ENCODE peak calls at places on chromosomes 7 and 10, in ten cellular contexts. S is CD8-positive, alpha-beta memory T cell; A is lower lobe of right lung; V is HL-60; N is BE2C; J is endodermal cell; R is neural progenitor cell; W is hepatocyte; I is right lobe of liver; L is neuronal stem cell. D is an unnamed sample. For H3K27me3, the result is how much of the 10 kb centered on the place peaks cover.

GRCh38 chr7:17009007-17009719 is 127.4 kb upstream of the AGR3 start:
- DNase-seq in S (no peak), A (no peak), V (no peak), N (no peak), J (no peak), R (no peak), W (peak), I (no peak), L (no peak), D (no peak)

GRCh38 chr7:96497567-96497966 is 175.7 kb upstream of the SLC25A13 start:
- DNase-seq in S (no peak), A (no peak), V (no peak), N (no peak), J (no peak), R (no peak), W (no peak), I (no peak), L (no peak), D (no peak)

GRCh38 chr10:47299989-47300931 is at the start of gene GDF10:
- DNase-seq in S (no peak), A (no peak), V (no peak), N (no peak), J (peak), R (peak), W (peak), I (peak), L (peak), D (peak)

GRCh38 chr10:6091630-6092029 is 2.8 kb downstream of the RBM17 start:
- DNase-seq in S (no peak), A (no peak), V (no peak), N (no peak), J (no peak), R (peak), W (no peak), I (no peak), L (no peak), D (no peak)

GRCh38 chr10:31124852-31125251 is 93.2 kb upstream of the ZNF438 start:
- DNase-seq in S (no peak), A (no peak), V (no peak), N (no peak), J (no peak), R (no peak), W (no peak), I (no peak), L (no peak), D (no peak)

GRCh38 chr7:73879977-73880681 is 19.2 kb downstream of the TMEM270 start:
- DNase-seq in S (no peak), A (no peak), V (no peak), N (no peak), J (no peak), R (no peak), W (no peak), I (peak), L (no peak), D (no peak)

GRCh38 chr10:28869606-28870201 is 192.4 kb downstream of the BAMBI start:
- DNase-seq in S (no peak), A (no peak), V (no peak), N (no peak), J (no peak), R (no peak), W (no peak), I (no peak), L (no peak), D (no peak)

GRCh38 chr10:25094590-25094989 is 78.2 kb downstream of the THNSL1 start:
- DNase-seq in S (no peak), A (no peak), V (no peak), N (no peak), J (no peak), R (no peak), W (no peak), I (no peak), L (no peak), D (no peak)

GRCh38 chr10:95268438-95268837 is 22.4 kb downstream of the PDLIM1 start:
- DNase-seq in S (no peak), A (no peak), V (no peak), N (no peak), J (peak), R (peak), W (peak), I (no peak), L (no peak), D (no peak)

GRCh38 chr7:65931685-65932084 is 50.3 kb downstream of the GUSB start:
- DNase-seq in S (no peak), A (no peak), V (no peak), N (no peak), J (no peak), R (no peak), W (no peak), I (no peak), L (no peak), D (no peak)

GRCh38 chr10:72316748-72317435 is 37.8 kb downstream of the DNAJB12 start:
- DNase-seq in S (peak), A (peak), V (peak), N (peak), J (no peak), R (no peak), W (peak), I (peak), L (no peak), D (no peak)

GRCh38 chr7:1418505-1419309 is 40.6 kb downstream of the MICALL2 start:
- DNase-seq in S (no peak), A (no peak), V (no peak), N (peak), J (peak), R (peak), W (no peak), I (no peak), L (peak), D (peak)

GRCh38 chr7:93717217-93717900 is 142.8 kb upstream of the CALCR start:
- DNase-seq in S (no peak), A (no peak), V (no peak), N (no peak), J (no peak), R (no peak), W (no peak), I (no peak), L (no peak), D (no peak)

GRCh38 chr7:2843711-2844152 is 376 bp downstream of the GNA12 start:
- DNase-seq in S (peak), A (peak), V (peak), N (peak), J (no peak), R (no peak), W (peak), I (peak), L (no peak), D (peak)

GRCh38 chr10:35910234-35910633 is 268.1 kb upstream of the FZD8 start:
- DNase-seq in S (no peak), A (no peak), V (no peak), N (no peak), J (no peak), R (no peak), W (no peak), I (no peak), L (no peak), D (no peak)

GRCh38 chr7:125253454-125254182 is 324.0 kb upstream of the POT1 start:
- DNase-seq in S (no peak), A (no peak), V (no peak), N (no peak), J (no peak), R (no peak), W (no peak), I (no peak), L (no peak), D (no peak)

GRCh38 chr7:41881313-41882130 is 178.6 kb upstream of the INHBA start:
- DNase-seq in S (peak), A (peak), V (peak), N (no peak), J (no peak), R (no peak), W (no peak), I (peak), L (no peak), D (no peak)

GRCh38 chr7:75987026-75987804 is 7.2 kb downstream of the TMEM120A start:
- DNase-seq in S (peak), A (peak), V (no peak), N (no peak), J (no peak), R (no peak), W (peak), I (peak), L (no peak), D (peak)

GRCh38 chr10:61844116-61844515 is 57.4 kb upstream of the ARID5B start:
- DNase-seq in S (no peak), A (no peak), V (no peak), N (no peak), J (no peak), R (no peak), W (no peak), I (no peak), L (no peak), D (no peak)

GRCh38 chr10:120980316-120980975 is 129.3 kb downstream of the WDR11 start:
- DNase-seq in S (no peak), A (peak), V (no peak), N (no peak), J (peak), R (peak), W (no peak), I (no peak), L (no peak), D (peak)

DNA sequence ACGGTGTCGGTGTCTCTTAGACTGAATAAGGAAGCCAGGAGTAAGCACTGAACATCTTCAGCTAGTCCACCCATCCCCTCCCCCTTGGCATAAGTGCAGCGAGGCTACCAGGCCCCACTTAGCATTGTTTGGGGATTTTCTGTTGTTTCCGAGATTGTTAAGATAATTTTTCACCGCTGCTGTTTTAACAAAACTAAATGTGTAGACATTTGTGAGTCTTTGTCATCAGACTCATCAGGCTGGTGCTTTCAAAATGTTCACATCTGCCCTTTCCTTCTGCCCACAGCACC is 21.0 kb upstream of the GOT1 start:
- DNase-seq in S (no peak), A (no peak), V (no peak), N (no peak), J (no peak), R (peak), W (no peak), I (no peak), L (no peak), D (no peak)
- H3K4me3 ChIP-seq in S (no peak), A (no peak), V (no peak), N (no peak), J (no peak), R (peak), W (no peak), I (no peak), L (no peak), D (no peak)

GRCh38 chr7:39339591-39339990 is 226.6 kb upstream of the YAE1 start:
- DNase-seq in S (no peak), A (no peak), V (no peak), N (no peak), J (no peak), R (no peak), W (no peak), I (no peak), L (no peak), D (no peak)

GRCh38 chr7:39332142-39332541 is 234.1 kb upstream of the YAE1 start:
- DNase-seq in S (no peak), A (no peak), V (no peak), N (no peak), J (no peak), R (peak), W (no peak), I (no peak), L (no peak), D (no peak)

GRCh38 chr7:39336457-39336856 is 229.7 kb upstream of the YAE1 start:
- DNase-seq in S (no peak), A (no peak), V (no peak), N (no peak), J (no peak), R (no peak), W (peak), I (no peak), L (no peak), D (no peak)

GRCh38 chr7:39338716-39339115 is 227.5 kb upstream of the YAE1 start:
- DNase-seq in S (no peak), A (no peak), V (no peak), N (no peak), J (no peak), R (no peak), W (no peak), I (no peak), L (no peak), D (no peak)

GRCh38 chr7:39333701-39334100 is 232.5 kb upstream of the YAE1 start:
- DNase-seq in S (no peak), A (no peak), V (no peak), N (no peak), J (no peak), R (no peak), W (no peak), I (no peak), L (no peak), D (peak)
- H3K27me3 ChIP-seq in S (under half), A (under half), V (under half), N (under half), J (under half), R (under half), W (under half), I (under half), L (under half), D (under half)

GRCh38 chr10:129039406-129040345 is 427.4 kb upstream of the MGMT start:
- DNase-seq in S (no peak), A (no peak), V (no peak), N (no peak), J (no peak), R (peak), W (no peak), I (no peak), L (no peak), D (peak)

GRCh38 chr10:129042747-129043146 is 424.3 kb upstream of the MGMT start:
- DNase-seq in S (no peak), A (no peak), V (no peak), N (no peak), J (no peak), R (no peak), W (peak), I (no peak), L (no peak), D (no peak)

GRCh38 chr10:129040377-129040776 is 426.7 kb upstream of the MGMT start:
- DNase-seq in S (no peak), A (no peak), V (no peak), N (no peak), J (no peak), R (no peak), W (no peak), I (no peak), L (no peak), D (no peak)

GRCh38 chr10:129038490-129039011 is 428.5 kb upstream of the MGMT start:
- DNase-seq in S (no peak), A (no peak), V (no peak), N (no peak), J (no peak), R (no peak), W (no peak), I (no peak), L (no peak), D (no peak)

GRCh38 chr10:129041916-129042315 is 425.1 kb upstream of the MGMT start:
- DNase-seq in S (no peak), A (no peak), V (no peak), N (no peak), J (no peak), R (no peak), W (no peak), I (no peak), L (no peak), D (no peak)
- H3K4me3 ChIP-seq in S (no peak), A (no peak), V (no peak), N (no peak), J (no peak), R (no peak), W (no peak), I (no peak), L (no peak), D (no peak)

DNA sequence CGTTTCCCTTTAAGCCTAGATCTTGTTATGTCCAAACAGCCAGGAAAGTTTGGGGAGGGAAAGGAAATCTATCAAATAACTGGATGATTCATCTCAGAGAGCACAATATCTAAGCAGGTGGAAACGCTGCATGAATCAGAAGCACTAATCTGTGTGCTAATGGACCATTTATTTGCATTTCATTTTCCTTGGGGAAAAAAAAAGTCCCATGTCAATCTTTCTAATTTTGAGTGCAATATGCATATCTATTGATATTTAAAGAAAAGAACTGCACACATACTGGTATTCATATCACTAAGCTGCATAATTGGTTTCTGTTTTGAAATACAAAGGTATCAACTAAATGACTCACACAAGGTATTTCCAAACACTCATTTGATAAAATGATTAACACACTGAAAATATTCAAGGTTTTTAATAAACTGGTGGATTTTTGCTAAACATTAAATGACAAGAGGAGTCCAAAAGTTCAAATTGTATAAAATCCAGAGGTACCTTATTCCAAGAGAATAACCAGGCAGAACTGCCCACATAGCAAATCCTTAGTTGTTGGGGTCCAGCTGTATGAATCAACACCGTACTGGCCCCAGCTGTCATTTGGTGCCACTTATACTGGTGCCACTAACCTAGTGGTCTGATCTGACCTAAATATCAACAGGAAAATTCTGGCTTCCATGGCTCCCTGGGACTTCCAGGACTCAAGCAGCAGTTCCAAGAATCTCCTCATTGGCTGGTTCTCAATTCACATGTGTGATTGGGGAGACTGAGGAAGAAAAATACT is 122.2 kb upstream of the SP4 start:
- DNase-seq in S (no peak), A (no peak), V (no peak), N (no peak), J (no peak), R (no peak), W (no peak), I (no peak), L (no peak), D (no peak)
- H3K27me3 ChIP-seq in S (under half), A (under half), V (under half), N (under half), J (under half), R (under half), W (under half), I (under half), L (under half), D (under half)

DNA sequence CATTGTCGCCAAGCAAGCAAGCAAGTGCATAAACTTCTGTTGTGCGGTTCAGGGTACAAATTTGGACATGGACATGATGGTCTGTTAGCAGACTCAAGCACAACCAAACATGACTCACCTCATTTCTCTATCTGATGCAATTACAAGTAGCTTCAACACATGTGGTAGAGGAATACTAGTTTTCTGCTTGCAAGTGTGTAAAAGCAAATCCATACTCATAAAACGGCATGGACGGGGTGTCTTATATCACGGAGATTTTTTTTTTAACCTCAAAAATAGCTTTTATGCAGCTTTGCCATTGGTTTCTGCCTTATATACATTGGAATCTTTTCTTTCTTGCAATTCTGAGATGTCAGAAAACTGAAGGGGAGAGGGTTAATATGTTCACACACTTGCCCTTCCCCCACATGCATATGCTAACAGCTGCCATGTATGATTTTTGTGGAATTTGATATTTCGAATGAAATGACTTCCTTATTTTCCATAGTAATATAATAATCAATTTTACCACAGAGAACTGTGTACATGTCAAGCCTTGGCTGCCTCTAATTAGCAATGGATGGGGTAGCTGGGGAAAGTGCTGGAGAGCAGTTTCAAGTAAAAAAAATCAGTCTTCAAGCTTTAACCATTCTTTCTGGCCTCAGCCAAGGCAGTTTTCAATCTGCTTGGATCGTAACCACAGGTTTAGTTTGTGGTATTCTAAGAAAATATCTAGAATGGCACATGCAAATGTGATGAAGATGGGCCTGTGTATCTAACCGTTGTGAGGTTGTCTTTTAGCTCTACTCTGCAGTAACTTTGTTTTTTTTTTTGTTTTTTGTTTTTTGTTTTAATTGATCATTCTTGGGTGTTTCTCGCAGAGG is 106.0 kb upstream of the PDCD4 start:
- DNase-seq in S (no peak), A (no peak), V (no peak), N (no peak), J (no peak), R (no peak), W (no peak), I (no peak), L (no peak), D (no peak)
- H3K4me3 ChIP-seq in S (no peak), A (no peak), V (no peak), N (no peak), J (no peak), R (no peak), W (no peak), I (no peak), L (no peak), D (no peak)

DNA sequence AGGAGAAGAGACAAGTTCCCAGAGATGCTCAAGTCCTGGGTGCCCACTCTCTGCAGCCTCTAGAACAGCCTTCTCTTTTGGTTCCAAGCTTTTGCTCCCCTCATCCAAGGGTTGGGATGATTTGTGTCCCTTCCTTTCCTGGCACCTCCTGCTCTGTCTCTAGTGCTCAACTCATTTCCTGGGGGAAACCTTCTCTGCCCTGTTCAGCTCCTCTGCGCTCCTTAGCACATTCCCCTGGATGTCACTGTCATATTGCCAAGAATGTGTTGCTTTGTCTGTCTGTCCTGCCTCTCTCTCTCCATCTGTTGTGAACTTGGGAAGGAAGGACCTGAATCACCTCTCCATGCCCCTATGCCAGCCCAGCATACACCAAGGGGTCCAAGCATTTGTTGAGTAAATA is 5.1 kb upstream of the LBX1 start:
- DNase-seq in S (no peak), A (no peak), V (no peak), N (no peak), J (no peak), R (no peak), W (no peak), I (no peak), L (no peak), D (no peak)
- H3K27me3 ChIP-seq in S (half or more), A (half or more), V (half or more), N (under half), J (half or more), R (half or more), W (half or more), I (under half), L (half or more), D (half or more)

D was measured in H7.